ENCODE peak calls at places on chromosome 7, in ten cellular contexts. G, P, H, C, N, Z, X, V, W and A are unnamed samples. For H3K4me1 and H3K36me3, the result is how much of the 10 kb centered on the place peaks cover.

GRCh38 chr7:42843209-42843800 is 68.6 kb downstream of the C7orf25 start:
- DNase-seq in G (peak), P (no peak), H (peak), C (peak), N (peak), Z (no peak), X (peak), V (no peak), W (peak), A (no peak)

GRCh38 chr7:134755422-134756022 is 23.9 kb upstream of the CALD1 start:
- DNase-seq in G (no peak), P (no peak), H (peak), C (no peak), N (no peak), Z (peak), X (peak), V (no peak), W (no peak), A (no peak)

GRCh38 chr7:129829677-129830631 is 122.8 kb downstream of the UBE2H start:
- DNase-seq in G (peak), P (no peak), H (peak), C (peak), N (peak), Z (no peak), X (peak), V (no peak), W (peak), A (peak)

GRCh38 chr7:130453051-130453450 is 12.2 kb upstream of the CEP41 start:
- DNase-seq in G (no peak), P (no peak), H (no peak), C (no peak), N (no peak), Z (no peak), X (no peak), V (no peak), W (no peak), A (no peak)

GRCh38 chr7:17370901-17371550 is 72.6 kb downstream of the AHR start:
- DNase-seq in G (no peak), P (no peak), H (no peak), C (no peak), N (no peak), Z (no peak), X (peak), V (no peak), W (no peak), A (no peak)

GRCh38 chr7:43954524-43955228 is 28.4 kb downstream of the UBE2D4 start:
- DNase-seq in G (no peak), P (no peak), H (peak), C (peak), N (no peak), Z (no peak), X (peak), V (no peak), W (peak), A (no peak)

GRCh38 chr7:55522268-55522902 is 49.9 kb downstream of the VOPP1 start:
- DNase-seq in G (no peak), P (no peak), H (no peak), C (peak), N (no peak), Z (no peak), X (no peak), V (no peak), W (peak), A (no peak)

GRCh38 chr7:102284891-102285540 is 1.7 kb upstream of the SH2B2 start:
- DNase-seq in G (peak), P (no peak), H (peak), C (peak), N (peak), Z (no peak), X (peak), V (no peak), W (peak), A (peak)

GRCh38 chr7:103640031-103640779 is 194.2 kb upstream of the SLC26A5 start:
- DNase-seq in G (no peak), P (no peak), H (no peak), C (no peak), N (no peak), Z (no peak), X (no peak), V (no peak), W (no peak), A (no peak)

GRCh38 chr7:134859783-134860182 is 80.3 kb downstream of the CALD1 start:
- DNase-seq in G (no peak), P (no peak), H (no peak), C (no peak), N (no peak), Z (no peak), X (no peak), V (no peak), W (no peak), A (no peak)

GRCh38 chr7:28291559-28291958 is 111.0 kb upstream of the JAZF1 start:
- DNase-seq in G (no peak), P (no peak), H (no peak), C (no peak), N (no peak), Z (no peak), X (no peak), V (no peak), W (no peak), A (no peak)

GRCh38 chr7:158924956-158925355 is 68.6 kb downstream of the DYNC2I1 start:
- DNase-seq in G (no peak), P (no peak), H (no peak), C (no peak), N (no peak), Z (no peak), X (no peak), V (no peak), W (no peak), A (no peak)

GRCh38 chr7:47945261-47946015 is 2.8 kb downstream of the PKD1L1 start:
- DNase-seq in G (peak), P (no peak), H (peak), C (peak), N (peak), Z (no peak), X (peak), V (peak), W (peak), A (peak)
- H3K4me1 ChIP-seq in G (under half), P (under half), H (under half), C (under half), N (under half), Z (under half), X (under half), V (under half), W (under half), A (under half)

GRCh38 chr7:69759373-69759772 is 161.1 kb downstream of the AUTS2 start:
- DNase-seq in G (no peak), P (no peak), H (no peak), C (no peak), N (no peak), Z (no peak), X (no peak), V (no peak), W (no peak), A (no peak)
- H3K36me3 ChIP-seq in G (under half), P (under half), H (under half), C (under half), N (under half), Z (under half), X (under half), V (under half), W (under half), A (under half)

GRCh38 chr7:132773527-132773956 is 197.3 kb upstream of the PLXNA4 start:
- DNase-seq in G (no peak), P (no peak), H (no peak), C (no peak), N (no peak), Z (no peak), X (no peak), V (no peak), W (no peak), A (no peak)

GRCh38 chr7:132778761-132779160 is 202.5 kb upstream of the PLXNA4 start:
- DNase-seq in G (no peak), P (no peak), H (no peak), C (no peak), N (no peak), Z (no peak), X (no peak), V (no peak), W (no peak), A (no peak)

GRCh38 chr7:132777419-132777818 is 201.1 kb upstream of the PLXNA4 start:
- DNase-seq in G (no peak), P (no peak), H (no peak), C (no peak), N (no peak), Z (no peak), X (no peak), V (no peak), W (no peak), A (no peak)

GRCh38 chr7:132777956-132778355 is 201.7 kb upstream of the PLXNA4 start:
- DNase-seq in G (no peak), P (no peak), H (no peak), C (no peak), N (no peak), Z (no peak), X (no peak), V (no peak), W (no peak), A (no peak)

DNA sequence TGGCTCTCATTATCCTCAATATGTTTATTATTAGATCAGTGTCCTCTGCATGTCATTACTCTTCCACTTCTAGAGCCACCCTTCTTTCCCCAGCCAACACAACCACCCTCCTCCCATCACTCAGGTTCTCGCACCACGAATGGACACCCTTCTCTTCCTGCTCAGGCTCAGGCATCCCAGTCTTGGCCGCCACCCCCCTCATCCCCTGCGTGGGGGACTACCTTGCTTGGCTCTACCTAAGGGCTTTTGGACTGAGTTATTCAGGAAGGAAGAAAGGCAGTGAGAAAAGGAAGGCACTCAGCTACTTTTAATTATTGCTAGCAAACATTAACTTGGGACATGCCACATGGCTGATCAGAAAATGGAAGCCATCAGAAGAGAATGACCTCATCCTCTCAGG is 199.8 kb upstream of the PLXNA4 start:
- DNase-seq in G (no peak), P (no peak), H (no peak), C (no peak), N (no peak), Z (peak), X (no peak), V (no peak), W (no peak), A (no peak)
- TF ChIP-seq POLR2A in G (no peak), P (no peak), H (no peak), C (no peak), N (no peak), Z (no peak), X (no peak), V (no peak), W (no peak), A (no peak)

DNA sequence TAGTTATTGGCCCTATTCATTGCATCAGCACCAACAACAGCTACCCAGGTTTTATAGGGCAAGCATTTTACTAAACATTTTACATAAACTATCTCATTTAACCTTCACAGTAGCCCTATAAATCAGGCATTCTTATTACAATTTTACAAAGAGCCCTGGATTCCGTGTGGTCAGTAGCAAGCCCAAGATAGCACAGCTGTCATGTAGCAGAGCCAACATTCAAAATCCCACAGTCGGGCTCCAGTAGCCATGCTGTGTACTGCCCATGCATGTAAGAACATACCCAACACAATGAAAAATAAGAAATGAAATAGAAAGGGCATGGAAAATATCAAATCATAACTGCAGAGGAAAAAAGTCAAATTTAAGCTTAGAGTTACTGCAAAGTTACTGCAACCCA is 102.3 kb downstream of the NPSR1 start:
- DNase-seq in G (no peak), P (no peak), H (no peak), C (no peak), N (no peak), Z (no peak), X (no peak), V (no peak), W (no peak), A (no peak)
- H3K4me1 ChIP-seq in G (under half), P (under half), H (under half), C (under half), N (under half), Z (under half), X (under half), V (under half), W (under half), A (under half)

GRCh38 chr7:44958645-44959344 is 20.0 kb downstream of the MYO1G start:
- DNase-seq in G (no peak), P (no peak), H (no peak), C (no peak), N (no peak), Z (no peak), X (no peak), V (no peak), W (no peak), A (no peak)
- H3K36me3 ChIP-seq in G (under half), P (under half), H (under half), C (under half), N (under half), Z (under half), X (under half), V (under half), W (under half), A (under half)

GRCh38 chr7:13988765-13989137 is 715 bp downstream of the ETV1 start:
- DNase-seq in G (no peak), P (no peak), H (no peak), C (no peak), N (no peak), Z (no peak), X (peak), V (no peak), W (no peak), A (peak)

GRCh38 chr7:13988011-13988410 is 1.5 kb downstream of the ETV1 start:
- DNase-seq in G (no peak), P (no peak), H (no peak), C (no peak), N (no peak), Z (no peak), X (no peak), V (no peak), W (no peak), A (no peak)

GRCh38 chr7:13989944-13990295 is 454 bp upstream of the ETV1 start:
- DNase-seq in G (no peak), P (no peak), H (no peak), C (no peak), N (no peak), Z (no peak), X (no peak), V (no peak), W (no peak), A (no peak)

GRCh38 chr7:13990319-13990983 is 985 bp upstream of the ETV1 start:
- DNase-seq in G (peak), P (no peak), H (peak), C (peak), N (peak), Z (peak), X (peak), V (no peak), W (peak), A (no peak)

DNA sequence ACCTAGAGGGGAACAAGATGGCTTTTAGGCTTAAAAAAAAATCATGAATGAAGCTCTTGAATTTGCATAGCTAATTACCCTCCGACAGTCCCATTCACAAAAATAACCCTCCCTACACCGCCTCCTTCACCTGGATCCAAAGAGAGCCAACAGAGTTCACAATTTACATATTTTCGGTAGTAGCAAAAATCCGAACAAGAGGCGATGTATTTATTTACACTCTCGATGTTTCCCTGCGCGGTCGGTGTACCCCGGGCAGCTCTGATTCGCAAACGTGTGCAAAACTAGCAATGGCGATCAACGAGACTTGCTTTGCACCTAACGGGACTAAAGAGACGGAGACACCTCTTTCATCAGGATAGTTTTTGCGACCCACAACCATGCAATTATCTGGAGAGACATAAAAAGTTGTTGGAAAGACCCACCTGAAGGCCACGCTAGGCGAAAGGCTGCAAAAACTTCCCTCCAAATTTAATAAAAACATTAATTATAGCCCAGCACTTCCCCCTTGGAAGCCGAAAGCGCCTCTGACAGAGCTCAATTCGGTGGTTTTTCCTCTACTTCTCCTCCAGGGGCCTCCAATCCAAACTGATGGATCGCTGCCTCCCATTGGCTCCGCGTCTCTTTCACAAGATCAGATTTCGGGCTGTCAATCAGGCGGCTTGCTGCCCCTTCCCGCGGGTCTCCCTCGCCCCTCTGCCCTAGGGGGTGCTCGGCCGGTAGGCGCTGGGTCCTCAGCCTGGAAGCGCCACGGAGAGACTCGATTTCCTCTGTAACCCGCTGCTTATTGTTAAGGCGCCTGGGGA is at the start of gene ETV1:
- DNase-seq in G (peak), P (no peak), H (peak), C (peak), N (peak), Z (no peak), X (peak), V (peak), W (peak), A (peak)
- TF ChIP-seq POLR2A in G (peak), P (no peak), H (no peak), C (no peak), N (no peak), Z (no peak), X (no peak), V (no peak), W (no peak), A (no peak)

GRCh38 chr7:45294559-45294958 is 137.0 kb downstream of the RAMP3 start:
- DNase-seq in G (peak), P (no peak), H (no peak), C (no peak), N (no peak), Z (peak), X (no peak), V (no peak), W (no peak), A (no peak)
- H3K4me1 ChIP-seq in G (under half), P (under half), H (under half), C (under half), N (under half), Z (under half), X (under half), V (under half), W (under half), A (under half)

DNA sequence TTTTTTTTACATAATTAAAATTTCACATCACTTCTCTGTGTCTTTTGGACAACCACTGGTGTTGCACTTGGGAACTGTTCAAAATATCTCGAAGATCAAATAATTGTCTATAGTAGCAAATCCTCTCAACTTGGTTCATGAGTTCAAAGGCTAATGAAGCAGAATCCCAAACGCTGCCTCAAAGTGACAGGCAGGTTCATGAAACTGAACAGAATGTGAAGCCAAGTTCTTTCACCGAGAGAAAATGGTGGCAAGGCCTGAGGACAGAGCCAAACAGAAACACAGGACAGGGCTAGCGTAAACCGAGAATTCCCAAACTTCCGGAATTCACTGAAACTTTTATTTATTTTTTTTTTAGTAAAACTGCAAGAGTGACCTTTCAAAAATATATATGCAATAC is 21.1 kb downstream of the SMURF1 start:
- DNase-seq in G (no peak), P (no peak), H (no peak), C (no peak), N (no peak), Z (no peak), X (no peak), V (no peak), W (no peak), A (no peak)
- H3K36me3 ChIP-seq in G (under half), P (under half), H (under half), C (under half), N (under half), Z (under half), X (under half), V (under half), W (under half), A (under half)